ENCODE peak calls at places on chromosome 5, in five cellular contexts. L is IMR-90, P is OCI-LY7, M is H1, Y is stomach. R is an unnamed sample.

GRCh38 chr5:103315455-103315854 is 56.9 kb downstream of the MACIR start:
- DNase-seq in Y (no peak), M (no peak), L (no peak), P (no peak), R (no peak)

GRCh38 chr5:99037668-99038067 is 108.9 kb upstream of the CHD1 start:
- DNase-seq in L (no peak), M (no peak), P (no peak), Y (peak), R (peak)

GRCh38 chr5:116766470-116766947 is 191.9 kb upstream of the SEMA6A start:
- DNase-seq in M (no peak), P (no peak), L (no peak), Y (no peak), R (no peak)

GRCh38 chr5:73564644-73565165 is 734 bp downstream of the ANKRA2 start:
- DNase-seq in P (peak), M (no peak), L (no peak), Y (no peak), R (no peak)

GRCh38 chr5:163248856-163249255 is 188.5 kb upstream of the CCNG1 start:
- DNase-seq in P (no peak), L (no peak), Y (no peak), M (no peak), R (no peak)

GRCh38 chr5:68012429-68012828 is 203.1 kb upstream of the PIK3R1 start:
- DNase-seq in L (peak), Y (no peak), P (no peak), M (no peak), R (no peak)

GRCh38 chr5:6759401-6759800 is 46.2 kb downstream of the TENT4A start:
- DNase-seq in P (no peak), M (no peak), L (no peak), Y (no peak), R (peak)

GRCh38 chr5:96706433-96707111 is 44.4 kb downstream of the CAST start:
- DNase-seq in M (no peak), L (no peak), Y (no peak), P (peak), R (peak)

GRCh38 chr5:157801-158200 is 33.5 kb upstream of the LRRC14B start:
- DNase-seq in M (peak), L (no peak), P (no peak), Y (no peak), R (no peak)

DNA sequence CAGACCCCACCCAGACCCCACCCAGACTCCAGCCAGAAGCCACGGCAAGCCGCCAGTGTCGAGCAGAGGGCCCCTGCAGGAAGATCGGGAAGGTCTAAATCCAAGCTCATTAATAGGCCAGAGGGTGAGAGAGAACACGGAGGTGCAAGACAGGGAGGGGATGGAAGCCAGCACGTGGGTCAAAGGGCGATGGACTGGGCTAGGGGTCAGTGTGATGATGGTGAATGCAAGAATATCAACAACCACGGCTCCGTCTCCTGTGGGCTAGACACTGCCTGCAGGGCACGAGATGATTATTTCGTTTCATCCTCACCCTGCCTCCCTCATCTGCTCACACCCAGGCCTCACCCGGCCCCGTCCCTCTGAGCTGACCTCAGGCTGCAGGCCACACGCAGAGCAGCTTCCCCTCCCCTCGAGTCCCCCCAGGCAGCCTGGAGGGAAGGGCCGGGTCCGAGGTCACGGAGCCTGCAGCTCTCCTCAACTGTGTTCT is 122.0 kb downstream of the COL23A1 start:
- DNase-seq in P (no peak), Y (no peak), L (no peak), M (no peak), R (no peak)
- H3K27ac ChIP-seq in P (no peak), Y (peak), L (no peak), M (no peak), R (no peak)

DNA sequence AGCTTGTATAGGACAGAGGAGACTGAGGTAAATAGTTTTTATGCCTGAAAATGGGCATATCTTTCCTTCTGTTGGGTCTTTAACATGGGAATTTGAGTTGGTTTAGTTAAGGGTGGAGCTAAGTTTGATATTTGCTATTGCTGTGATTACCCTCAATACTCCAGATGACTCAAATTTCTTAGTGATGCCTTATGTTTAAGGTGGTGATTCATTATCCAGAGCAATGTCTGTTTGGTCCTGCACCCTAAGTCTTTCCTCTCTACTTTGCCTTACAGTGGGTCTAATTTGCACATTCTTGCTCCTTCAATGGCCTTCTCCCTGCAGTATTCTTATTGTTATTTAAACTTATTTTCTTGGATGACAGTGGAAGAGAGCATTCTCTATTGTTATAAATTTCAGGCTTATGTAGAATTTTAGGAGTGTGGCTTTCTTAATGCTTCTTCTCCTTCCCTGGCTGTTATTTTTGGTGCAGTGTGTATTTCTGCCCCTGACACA is 312.9 kb upstream of the RPS23 start:
- DNase-seq in L (no peak), P (no peak), M (no peak), Y (no peak), R (no peak)
- H3K27ac ChIP-seq in L (no peak), P (no peak), M (no peak), Y (no peak), R (no peak)

GRCh38 chr5:146872191-146872590 is 6.4 kb downstream of the PPP2R2B start:
- DNase-seq in M (no peak), P (no peak), Y (no peak), L (no peak), R (no peak)
- H3K27ac ChIP-seq in M (no peak), P (no peak), Y (no peak), L (no peak), R (no peak)

GRCh38 chr5:139668064-139668880 is 20.1 kb downstream of the CXXC5 start:
- DNase-seq in Y (peak), M (no peak), P (peak), L (no peak), R (no peak)

GRCh38 chr5:139671096-139671841 is 23.1 kb downstream of the CXXC5 start:
- DNase-seq in P (peak), Y (no peak), M (no peak), L (no peak), R (no peak)

GRCh38 chr5:139668924-139669680 is 21.0 kb downstream of the CXXC5 start:
- DNase-seq in L (no peak), P (peak), M (no peak), Y (no peak), R (no peak)

GRCh38 chr5:139670369-139671095 is 22.4 kb downstream of the CXXC5 start:
- DNase-seq in M (no peak), L (no peak), Y (no peak), P (peak), R (no peak)

GRCh38 chr5:139669681-139670368 is 21.7 kb downstream of the CXXC5 start:
- DNase-seq in Y (peak), M (no peak), L (no peak), P (peak), R (no peak)
- H3K27ac ChIP-seq in Y (peak), M (no peak), L (no peak), P (peak), R (no peak)

DNA sequence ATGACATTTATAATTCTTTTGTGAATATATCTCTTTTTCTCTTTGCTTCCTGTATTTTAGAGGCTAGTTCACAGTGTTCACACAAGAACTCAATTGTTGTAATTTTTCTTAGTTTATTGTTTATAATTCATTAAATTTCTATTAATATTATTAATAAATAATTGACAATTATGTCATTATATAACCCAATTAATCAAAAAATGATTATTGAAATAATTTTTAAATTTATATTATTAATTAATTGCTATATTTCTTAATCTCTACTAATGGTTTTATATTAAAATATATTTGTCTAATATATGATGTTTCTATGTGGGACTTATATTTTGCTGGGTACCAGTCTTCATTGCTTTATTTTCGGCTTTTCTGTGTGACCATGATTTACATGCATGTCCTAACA is 618.4 kb downstream of the CDH9 start:
- DNase-seq in M (no peak), Y (no peak), L (no peak), P (no peak), R (no peak)
- H3K27ac ChIP-seq in M (no peak), Y (no peak), L (no peak), P (no peak), R (no peak)

GRCh38 chr5:128645582-128645981 is 107.5 kb upstream of the FBN2 start:
- DNase-seq in M (no peak), L (peak), Y (no peak), P (no peak), R (no peak)
- H3K27ac ChIP-seq in M (no peak), L (peak), Y (no peak), P (no peak), R (no peak)

GRCh38 chr5:148391422-148391821 is 7.7 kb downstream of the FBXO38 start:
- DNase-seq in L (peak), Y (no peak), P (no peak), M (no peak), R (no peak)

GRCh38 chr5:148388692-148389091 is 4.9 kb downstream of the FBXO38 start:
- DNase-seq in L (peak), M (no peak), P (no peak), Y (no peak), R (no peak)

GRCh38 chr5:148387325-148387724 is 3.6 kb downstream of the FBXO38 start:
- DNase-seq in P (no peak), L (peak), M (no peak), Y (no peak), R (no peak)

GRCh38 chr5:148393390-148393741 is 9.6 kb downstream of the FBXO38 start:
- DNase-seq in P (no peak), L (peak), M (no peak), Y (no peak), R (no peak)

DNA sequence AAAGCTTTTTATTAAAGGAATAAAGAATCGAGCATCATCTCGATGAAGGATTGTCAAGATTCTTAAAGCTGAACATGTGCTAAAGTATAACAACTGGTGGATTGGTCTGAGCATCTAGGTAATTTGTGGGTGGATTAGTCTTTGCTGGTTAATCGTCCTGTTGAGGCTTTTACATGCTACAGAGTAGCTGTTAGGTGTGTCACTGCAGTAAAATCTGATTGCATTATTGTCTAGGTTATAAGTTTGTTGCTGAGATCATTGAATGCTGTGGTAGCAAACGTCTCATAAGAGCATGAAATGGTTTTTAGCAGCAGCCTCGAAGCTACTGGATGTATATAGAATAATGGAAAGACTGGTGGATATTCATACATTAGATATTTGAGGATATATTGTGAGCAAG is 7.2 kb downstream of the FBXO38 start:
- DNase-seq in L (no peak), P (no peak), M (no peak), Y (no peak), R (no peak)
- H3K27ac ChIP-seq in L (no peak), P (no peak), M (no peak), Y (no peak), R (no peak)

GRCh38 chr5:78009937-78010527 is 233.9 kb upstream of the TBCA start:
- DNase-seq in Y (no peak), M (no peak), P (no peak), L (peak), R (no peak)
- H3K27ac ChIP-seq in Y (peak), M (no peak), P (no peak), L (peak), R (no peak)

GRCh38 chr5:154390096-154390495 is 55.7 kb upstream of the SAP30L start:
- DNase-seq in M (no peak), Y (no peak), L (peak), P (no peak), R (no peak)

GRCh38 chr5:154388842-154389241 is 57.0 kb upstream of the SAP30L start:
- DNase-seq in P (no peak), Y (no peak), M (no peak), L (no peak), R (no peak)

GRCh38 chr5:154393850-154394249 is 51.9 kb upstream of the SAP30L start:
- DNase-seq in P (no peak), Y (no peak), L (no peak), M (no peak), R (no peak)

GRCh38 chr5:154391788-154392187 is 54.0 kb upstream of the SAP30L start:
- DNase-seq in P (no peak), M (no peak), Y (no peak), L (no peak), R (no peak)

DNA sequence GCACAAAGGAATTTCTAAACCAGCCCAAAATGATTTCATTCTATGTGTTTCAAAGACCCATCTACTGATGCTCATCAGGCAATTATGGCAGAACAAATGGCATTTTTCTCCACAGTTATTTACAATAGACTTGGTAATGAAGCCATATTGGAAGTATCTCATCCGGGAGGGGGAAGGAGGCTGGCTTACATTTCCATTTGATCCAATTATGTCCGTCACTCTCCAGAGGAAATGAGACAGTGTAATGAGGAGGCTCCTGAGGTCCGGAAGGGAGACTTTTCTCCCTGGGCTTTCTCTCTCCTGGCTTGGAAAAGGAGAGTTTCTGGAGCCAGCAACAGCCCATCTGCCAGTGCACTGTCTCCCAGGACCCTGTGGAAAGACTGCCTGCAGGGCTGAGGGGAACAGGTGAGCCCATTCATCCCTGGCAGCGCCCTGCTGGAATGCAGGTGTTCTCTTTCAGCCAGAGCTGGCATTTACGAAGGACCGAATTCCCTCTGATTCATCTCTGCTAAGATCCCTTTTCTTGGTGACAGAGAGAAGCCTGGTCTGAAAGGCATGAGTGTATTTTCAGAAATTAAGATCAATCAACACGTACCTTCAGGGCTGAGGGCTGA is 54.9 kb upstream of the SAP30L start:
- DNase-seq in L (no peak), Y (no peak), P (no peak), M (no peak), R (no peak)
- H3K27ac ChIP-seq in L (no peak), Y (no peak), P (no peak), M (no peak), R (no peak)

R was measured in PC-9.